ENCODE peak calls at places on chromosomes 16 and 17, in four cellular contexts. One of them, this sample, is unnamed. For H3K4me1, the result is how much of the 10 kb centered on the place peaks cover.

GRCh38 chr16:26645629-26646028 is 421.1 kb upstream of the C16orf82 start:
- DNase-seq in ovary: no peak
- DNase-seq in cardiac muscle cell: no peak
- DNase-seq in PC-3: no peak
- DNase-seq in this sample: no peak

GRCh38 chr17:63700528-63701441 is 860 bp upstream of the LIMD2 start:
- DNase-seq in ovary: no peak
- DNase-seq in cardiac muscle cell: peak
- DNase-seq in PC-3: no peak
- DNase-seq in this sample: no peak

GRCh38 chr16:56950881-56951771 is 10.6 kb upstream of the CETP start:
- DNase-seq in ovary: peak
- DNase-seq in cardiac muscle cell: peak
- DNase-seq in PC-3: peak
- DNase-seq in this sample: no peak

GRCh38 chr17:19248923-19249574 is 11.9 kb downstream of the EPN2 start:
- DNase-seq in ovary: peak
- DNase-seq in cardiac muscle cell: peak
- DNase-seq in PC-3: peak
- DNase-seq in this sample: no peak

GRCh38 chr16:12419151-12419550 is 384.5 kb downstream of the CPPED1 start:
- DNase-seq in ovary: no peak
- DNase-seq in cardiac muscle cell: no peak
- DNase-seq in PC-3: no peak
- DNase-seq in this sample: no peak

GRCh38 chr17:2819921-2820501 is 23.8 kb downstream of the RAP1GAP2 start:
- DNase-seq in ovary: no peak
- DNase-seq in cardiac muscle cell: no peak
- DNase-seq in PC-3: no peak
- DNase-seq in this sample: no peak

GRCh38 chr17:61862105-61862574 is 1.2 kb downstream of the BRIP1 start:
- DNase-seq in ovary: no peak
- DNase-seq in cardiac muscle cell: peak
- DNase-seq in PC-3: peak
- DNase-seq in this sample: peak

GRCh38 chr17:19727466-19728113 is 11.2 kb upstream of the SLC47A2 start:
- DNase-seq in ovary: peak
- DNase-seq in cardiac muscle cell: peak
- DNase-seq in PC-3: no peak
- DNase-seq in this sample: peak

GRCh38 chr16:4733211-4733742 is 794 bp downstream of the ANKS3 start:
- DNase-seq in ovary: no peak
- DNase-seq in cardiac muscle cell: no peak
- DNase-seq in PC-3: no peak
- DNase-seq in this sample: no peak

GRCh38 chr16:27242868-27243590 is 25.5 kb downstream of the NSMCE1 start:
- DNase-seq in ovary: no peak
- DNase-seq in cardiac muscle cell: peak
- DNase-seq in PC-3: peak
- DNase-seq in this sample: no peak

GRCh38 chr16:49639739-49640388 is 216.0 kb downstream of the ZNF423 start:
- DNase-seq in ovary: peak
- DNase-seq in cardiac muscle cell: peak
- DNase-seq in PC-3: no peak
- DNase-seq in this sample: no peak

GRCh38 chr17:58447039-58447975 is 30.0 kb upstream of the RNF43 start:
- DNase-seq in ovary: no peak
- DNase-seq in cardiac muscle cell: peak
- DNase-seq in PC-3: peak
- DNase-seq in this sample: peak

GRCh38 chr17:39739020-39739884 is 1.5 kb downstream of the GRB7 start:
- DNase-seq in ovary: no peak
- DNase-seq in cardiac muscle cell: no peak
- DNase-seq in PC-3: peak
- DNase-seq in this sample: peak

GRCh38 chr16:68090526-68090925 is 5.4 kb downstream of the NFATC3 start:
- DNase-seq in ovary: no peak
- DNase-seq in cardiac muscle cell: no peak
- DNase-seq in PC-3: no peak
- DNase-seq in this sample: no peak
- H3K4me1 ChIP-seq in ovary: under half
- H3K4me1 ChIP-seq in cardiac muscle cell: under half
- H3K4me1 ChIP-seq in PC-3: under half
- H3K4me1 ChIP-seq in this sample: under half

GRCh38 chr17:7586673-7587419 is 3.0 kb downstream of the SOX15 start:
- DNase-seq in ovary: no peak
- DNase-seq in cardiac muscle cell: no peak
- DNase-seq in PC-3: peak
- DNase-seq in this sample: peak
- TF ChIP-seq CTCF in ovary: no peak
- TF ChIP-seq CTCF in cardiac muscle cell: no peak
- TF ChIP-seq CTCF in PC-3: peak
- TF ChIP-seq CTCF in this sample: peak

GRCh38 chr16:85580684-85581083 is 32.4 kb upstream of the GSE1 start:
- DNase-seq in ovary: no peak
- DNase-seq in cardiac muscle cell: no peak
- DNase-seq in PC-3: no peak
- DNase-seq in this sample: no peak
- H3K4me1 ChIP-seq in ovary: under half
- H3K4me1 ChIP-seq in cardiac muscle cell: half or more
- H3K4me1 ChIP-seq in PC-3: under half
- H3K4me1 ChIP-seq in this sample: under half

GRCh38 chr17:30906101-30906911 is at the start of gene TEFM:
- DNase-seq in ovary: peak
- DNase-seq in cardiac muscle cell: peak
- DNase-seq in PC-3: peak
- DNase-seq in this sample: peak
- TF ChIP-seq CTCF in ovary: no peak
- TF ChIP-seq CTCF in cardiac muscle cell: no peak
- TF ChIP-seq CTCF in PC-3: no peak
- TF ChIP-seq CTCF in this sample: no peak

GRCh38 chr16:72854537-72854936 is 193.4 kb downstream of the ZFHX3 start:
- DNase-seq in ovary: no peak
- DNase-seq in cardiac muscle cell: no peak
- DNase-seq in PC-3: no peak
- DNase-seq in this sample: no peak
- H3K4me1 ChIP-seq in ovary: under half
- H3K4me1 ChIP-seq in cardiac muscle cell: under half
- H3K4me1 ChIP-seq in PC-3: under half
- H3K4me1 ChIP-seq in this sample: under half

This sample was measured in foreskin keratinocyte.